ENCODE peak calls at places on chromosomes 2 and 18, in five cellular contexts. B, T, R, J and O are unnamed samples. For H3K27me3, the result is how much of the 10 kb centered on the place peaks cover.

GRCh38 chr18:9519431-9519830 is 44.1 kb downstream of the RALBP1 start:
- DNase-seq in B (no peak), R (no peak), J (no peak), T (no peak), O (no peak)

GRCh38 chr2:45458909-45459563 is 152.0 kb downstream of the SRBD1 start:
- DNase-seq in J (no peak), B (no peak), T (peak), R (peak), O (peak)

GRCh38 chr18:78924301-78925192 is 55.1 kb upstream of the SALL3 start:
- DNase-seq in R (no peak), B (no peak), J (no peak), T (no peak), O (no peak)

GRCh38 chr2:833180-833579 is 117.5 kb upstream of the SNTG2 start:
- DNase-seq in T (no peak), B (no peak), J (no peak), R (no peak), O (no peak)

GRCh38 chr2:237320801-237321563 is 93.0 kb downstream of the COL6A3 start:
- DNase-seq in J (peak), B (no peak), T (no peak), R (no peak), O (no peak)

GRCh38 chr2:27569398-27569797 is 13.4 kb upstream of the ZNF512 start:
- DNase-seq in B (no peak), R (no peak), J (no peak), T (peak), O (no peak)

GRCh38 chr2:70641263-70641784 is 87.7 kb upstream of the TGFA start:
- DNase-seq in B (no peak), J (no peak), T (peak), R (no peak), O (no peak)

GRCh38 chr2:45833968-45834344 is 182.5 kb downstream of the PRKCE start:
- DNase-seq in T (no peak), J (no peak), R (no peak), B (no peak), O (no peak)

GRCh38 chr18:3595282-3596273 is 145.6 kb downstream of the TGIF1 start:
- DNase-seq in T (peak), R (peak), B (no peak), J (no peak), O (peak)

GRCh38 chr2:125745514-125745913 is 910.4 kb upstream of the GYPC start:
- DNase-seq in J (no peak), R (peak), T (peak), B (peak), O (no peak)

GRCh38 chr18:48926420-48926857 is 24.3 kb downstream of the SMAD7 start:
- DNase-seq in B (no peak), J (no peak), T (peak), R (no peak), O (peak)

GRCh38 chr2:212097001-212097400 is 441.6 kb downstream of the ERBB4 start:
- DNase-seq in R (no peak), T (no peak), B (no peak), J (no peak), O (no peak)

GRCh38 chr2:121202541-121203310 is 82.3 kb downstream of the TFCP2L1 start:
- DNase-seq in T (no peak), R (no peak), B (no peak), J (no peak), O (peak)

GRCh38 chr2:56185101-56185581 is 1.4 kb downstream of the CCDC85A start:
- DNase-seq in R (peak), T (peak), J (no peak), B (peak), O (no peak)

GRCh38 chr2:147632193-147632592 is 212.6 kb upstream of the ACVR2A start:
- DNase-seq in R (no peak), T (no peak), J (no peak), B (no peak), O (no peak)

GRCh38 chr18:77700051-77700450 is 450.4 kb downstream of the GALR1 start:
- DNase-seq in T (peak), R (no peak), B (no peak), J (no peak), O (no peak)

GRCh38 chr18:48840491-48840877 is 110.3 kb downstream of the SMAD7 start:
- DNase-seq in T (no peak), J (no peak), B (no peak), R (no peak), O (no peak)

GRCh38 chr2:189522435-189523151 is 58.0 kb downstream of the SLC40A1 start:
- DNase-seq in J (no peak), T (no peak), B (no peak), R (peak), O (no peak)

GRCh38 chr18:1292167-1292566 is 387.5 kb downstream of the ADCYAP1 start:
- DNase-seq in B (no peak), J (no peak), R (no peak), T (no peak), O (no peak)

GRCh38 chr2:3539836-3540235 is 18.3 kb downstream of the RNASEH1 start:
- DNase-seq in B (no peak), T (no peak), J (no peak), R (no peak), O (no peak)

GRCh38 chr2:190859347-190860297 is 21.0 kb upstream of the GLS start:
- DNase-seq in R (peak), J (no peak), T (peak), B (no peak), O (no peak)

GRCh38 chr2:120767486-120768005 is 31.9 kb downstream of the GLI2 start:
- DNase-seq in R (no peak), B (peak), T (no peak), J (peak), O (no peak)

GRCh38 chr2:237885931-237886701 is 26.7 kb downstream of the RAMP1 start:
- DNase-seq in R (no peak), B (no peak), T (no peak), J (no peak), O (no peak)

GRCh38 chr18:24018299-24018910 is 3.9 kb downstream of the TTC39C start:
- DNase-seq in J (no peak), B (no peak), R (no peak), T (no peak), O (no peak)

GRCh38 chr2:189658808-189659207 is 2.5 kb upstream of the ASNSD1 start:
- DNase-seq in R (no peak), T (peak), J (no peak), B (no peak), O (no peak)

GRCh38 chr18:75336767-75337166 is 90.7 kb downstream of the SMIM21 start:
- DNase-seq in R (no peak), T (no peak), B (no peak), J (no peak), O (no peak)

DNA sequence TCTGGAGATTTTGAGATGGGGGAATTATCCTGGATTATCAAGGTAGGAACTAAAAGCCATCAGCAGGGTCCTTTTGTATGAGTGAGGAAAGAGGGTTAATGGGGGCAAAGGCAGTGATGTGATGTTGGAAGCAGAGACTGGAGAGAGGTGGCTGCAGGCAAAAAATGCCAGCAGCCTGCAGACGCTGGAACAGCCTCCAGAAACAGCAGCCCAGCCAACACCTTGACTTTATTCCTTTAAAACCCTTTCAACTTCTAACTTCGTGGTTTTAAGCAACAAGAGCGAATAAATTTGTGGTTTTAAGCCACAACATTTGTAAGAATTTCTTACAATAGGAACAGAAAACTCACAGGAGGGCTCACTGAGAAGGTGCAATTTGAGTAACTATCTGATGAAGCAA is 523.1 kb upstream of the HS6ST1 start:
- DNase-seq in T (no peak), B (no peak), J (no peak), R (no peak), O (no peak)
- H3K27me3 ChIP-seq in T (under half), B (under half), J (under half), R (under half), O (under half)

GRCh38 chr2:240820607-240821428 is 799 bp upstream of the KIF1A start:
- DNase-seq in J (no peak), R (peak), B (peak), T (no peak), O (peak)

GRCh38 chr2:240821429-240821778 is 1.4 kb upstream of the KIF1A start:
- DNase-seq in T (no peak), R (no peak), B (no peak), J (no peak), O (no peak)

GRCh38 chr2:240822280-240822847 is 2.3 kb upstream of the KIF1A start:
- DNase-seq in J (no peak), R (no peak), T (no peak), B (peak), O (no peak)

GRCh38 chr2:240823449-240824336 is 3.7 kb upstream of the KIF1A start:
- DNase-seq in B (no peak), R (no peak), T (no peak), J (no peak), O (no peak)

DNA sequence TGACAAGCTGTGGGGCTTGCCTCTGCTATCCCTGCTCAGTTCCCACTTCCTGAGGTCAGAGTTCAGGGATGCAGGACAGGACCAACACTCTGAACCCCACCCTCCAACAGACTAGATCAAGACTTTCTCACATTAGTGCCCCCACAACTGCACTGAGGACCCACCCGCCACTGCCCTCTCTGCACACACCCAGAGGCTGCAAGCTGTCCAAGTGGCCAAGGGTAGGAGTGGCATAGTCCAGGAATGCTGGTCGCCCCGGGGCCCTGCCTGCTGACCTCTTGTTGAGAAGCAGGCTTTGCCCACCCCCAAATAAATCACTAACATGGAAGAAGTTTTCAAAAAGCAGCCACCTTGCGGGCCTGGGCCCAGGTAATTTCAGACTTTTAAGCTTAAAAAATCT is 5.5 kb upstream of the KIF1A start:
- DNase-seq in B (no peak), T (no peak), J (no peak), R (no peak), O (no peak)
- H3K27me3 ChIP-seq in B (half or more), T (half or more), J (half or more), R (under half), O (half or more)

GRCh38 chr2:15657759-15658158 is 66.1 kb downstream of the DDX1 start:
- DNase-seq in T (no peak), R (no peak), B (no peak), J (no peak), O (no peak)
- H3K27me3 ChIP-seq in T (under half), R (under half), B (under half), J (under half), O (under half)

GRCh38 chr2:240208096-240208495 is 67.6 kb upstream of the OTOS start:
- DNase-seq in J (no peak), T (no peak), B (no peak), R (no peak), O (no peak)
- H3K27me3 ChIP-seq in J (under half), T (under half), B (under half), R (under half), O (under half)

DNA sequence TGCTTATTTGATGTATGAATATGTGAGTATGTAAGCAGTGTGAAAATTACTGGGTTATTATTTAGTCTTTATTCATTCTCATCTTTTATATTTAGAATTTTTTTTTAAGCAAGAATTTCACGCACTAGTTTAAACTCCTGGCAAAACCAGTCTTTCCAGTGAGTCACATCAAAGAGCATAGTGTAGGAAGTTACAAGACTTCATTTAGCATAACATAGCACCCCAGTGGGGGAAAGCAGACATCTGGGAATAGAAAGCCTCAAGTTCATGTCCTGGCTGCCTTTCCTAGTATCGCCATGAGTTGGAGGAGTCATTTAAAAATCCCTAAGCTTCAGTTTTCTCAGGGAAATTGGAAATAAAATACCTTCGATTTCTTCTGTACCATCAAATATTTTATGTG is 408.3 kb downstream of the NUP35 start:
- DNase-seq in B (peak), J (no peak), T (no peak), R (peak), O (no peak)
- H3K27me3 ChIP-seq in B (under half), J (under half), T (under half), R (under half), O (under half)

DNA sequence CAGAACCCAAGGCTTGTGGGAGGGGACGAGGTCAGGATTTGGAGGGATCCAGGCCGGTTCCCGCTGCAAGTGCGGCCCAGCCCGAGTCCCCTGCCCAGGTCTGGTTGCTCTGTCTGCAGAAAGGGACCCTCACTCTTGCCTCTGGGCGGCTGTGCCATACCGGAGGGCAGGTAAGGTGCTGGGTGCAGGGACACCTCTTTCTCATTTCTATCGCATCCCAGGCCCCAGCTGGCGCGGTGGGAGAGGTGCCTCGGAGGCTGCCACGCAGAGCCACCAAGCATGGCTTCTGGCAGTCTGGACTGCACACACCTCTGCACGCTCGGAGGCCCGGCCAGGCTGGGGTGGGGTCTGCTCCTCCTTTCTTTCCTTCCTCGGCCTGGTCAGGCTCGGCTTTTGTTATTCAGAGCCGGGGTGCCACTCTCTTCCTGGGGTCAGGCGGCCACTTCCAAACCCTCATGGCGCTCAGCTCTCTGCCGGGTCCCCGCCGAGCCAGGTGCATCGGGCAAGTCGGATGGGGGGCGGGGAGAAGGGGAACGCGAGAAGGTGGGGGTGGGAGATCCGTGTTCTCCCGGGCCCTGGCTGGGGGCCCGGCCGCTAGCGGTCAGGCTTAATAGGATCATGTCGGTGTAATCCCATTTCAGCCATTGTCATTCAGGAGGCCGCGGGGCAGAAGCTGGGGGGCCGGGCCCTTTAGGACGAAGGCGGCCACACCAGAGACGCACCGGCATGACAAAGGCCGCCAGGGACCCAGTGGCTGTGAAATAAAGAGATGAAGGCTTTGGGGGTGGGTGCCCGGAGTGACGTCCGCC is 9.0 kb downstream of the GBX2 start:
- DNase-seq in B (peak), J (no peak), T (no peak), R (no peak), O (no peak)
- H3K27me3 ChIP-seq in B (half or more), J (half or more), T (under half), R (half or more), O (half or more)

DNA sequence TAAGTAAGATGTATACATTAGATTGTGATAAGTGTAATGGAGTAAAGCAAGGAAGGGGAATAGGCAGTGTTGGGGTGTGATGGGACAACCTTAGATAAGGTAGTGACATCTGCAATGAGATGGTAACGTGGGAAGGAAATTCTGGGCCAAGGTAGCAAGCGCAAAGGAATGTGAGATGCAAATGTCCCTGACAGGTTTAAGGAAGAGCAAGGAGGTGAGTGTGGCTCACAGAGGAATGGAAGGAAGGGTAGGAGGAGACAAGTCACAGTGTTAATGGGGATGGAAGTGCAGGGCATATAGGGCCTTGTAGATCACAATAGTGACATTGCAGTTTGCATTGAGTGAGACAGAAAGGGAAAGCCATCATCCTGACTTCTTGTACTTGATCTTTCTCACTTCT is 170.9 kb upstream of the FAM98A start:
- DNase-seq in R (peak), B (no peak), T (no peak), J (no peak), O (no peak)
- H3K27me3 ChIP-seq in R (under half), B (under half), T (under half), J (under half), O (under half)

DNA sequence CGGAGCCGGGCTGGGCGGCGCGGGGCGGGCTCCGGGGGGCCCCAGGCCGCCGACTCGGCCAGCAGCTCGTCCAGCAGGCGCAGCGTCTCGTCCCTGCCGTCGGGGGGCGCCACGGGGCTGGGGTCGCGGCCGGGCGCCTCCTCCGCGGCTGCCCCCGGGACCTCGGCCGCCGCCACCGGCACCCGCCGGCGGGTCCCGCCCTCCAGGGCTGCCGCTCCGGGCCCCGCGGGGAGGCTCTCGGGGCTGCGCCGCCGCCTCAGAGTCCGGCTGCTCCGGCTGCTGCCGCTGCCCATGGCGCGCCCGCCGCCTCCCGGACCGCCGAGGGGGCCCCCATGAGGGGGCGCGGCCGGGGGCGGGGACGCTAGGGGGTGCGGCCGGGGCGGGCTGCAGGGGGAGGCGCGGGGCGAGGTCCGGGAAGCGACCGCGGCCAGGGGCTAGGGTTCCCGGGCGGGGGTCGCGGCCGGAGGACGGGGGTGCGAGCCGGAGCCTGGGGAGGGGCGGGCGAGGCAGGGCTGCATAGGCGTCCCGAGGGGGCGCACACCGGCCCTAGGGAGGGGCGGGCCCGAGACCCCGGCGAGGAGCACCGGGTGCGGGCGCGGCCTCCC is at the start of gene CYS1:
- DNase-seq in T (peak), R (peak), B (peak), J (no peak), O (no peak)
- H3K27me3 ChIP-seq in T (under half), R (under half), B (under half), J (under half), O (under half)

GRCh38 chr2:144524190-144524957 is 4.5 kb upstream of the ZEB2 start:
- DNase-seq in B (peak), R (peak), J (no peak), T (peak), O (no peak)

GRCh38 chr2:144521702-144522101 is 1.8 kb upstream of the ZEB2 start:
- DNase-seq in J (no peak), B (no peak), R (no peak), T (no peak), O (no peak)

GRCh38 chr2:144522741-144523605 is 3.1 kb upstream of the ZEB2 start:
- DNase-seq in J (no peak), B (peak), R (peak), T (peak), O (no peak)

GRCh38 chr2:144520718-144521487 is 984 bp upstream of the ZEB2 start:
- DNase-seq in R (no peak), T (peak), J (no peak), B (no peak), O (no peak)

GRCh38 chr2:144523606-144524131 is 3.8 kb upstream of the ZEB2 start:
- DNase-seq in T (peak), R (peak), J (no peak), B (peak), O (no peak)
- H3K27me3 ChIP-seq in T (under half), R (under half), J (under half), B (under half), O (under half)